ENCODE peak calls at places on chromosome 11, in nine cellular contexts. C is mammary epithelial cell; D is NCI-H1105 treated with DMSO at 0.1 percent for 48 hours; M is pancreas; Q is EH; X is Ammon's horn; V is COR-L47; F is stimulated activated CD4-positive, alpha-beta T cell treated with anti-CD3 and anti-CD28 coated beads, TNF-alpha, amount 100 ng/mL, for 48 hours; W is activated CD4-positive, alpha-beta T cell treated with anti-CD3 and anti-CD28 coated beads, Interleukin-2, amount 10 ng/mL, durations not matched to agents 7 days and 5 days. H is an unnamed sample.

GRCh38 chr11:130916238-130916855 is at the start of gene SNX19:
- DNase-seq in C (peak), D (peak), M (peak), Q (peak), X (peak), V (peak), F (peak), W (peak), H (no peak)

GRCh38 chr11:25769287-25769686 is 562.6 kb upstream of the ANO3 start:
- DNase-seq in C (no peak), D (no peak), M (no peak), Q (no peak), X (no peak), V (no peak), F (no peak), W (no peak), H (no peak)

GRCh38 chr11:27370374-27370773 is 7.4 kb upstream of the CCDC34 start:
- DNase-seq in C (no peak), D (no peak), M (no peak), Q (no peak), X (no peak), V (peak), F (no peak), W (no peak), H (no peak)

GRCh38 chr11:102427068-102427467 is 25.5 kb downstream of the TMEM123 start:
- DNase-seq in C (no peak), D (no peak), M (no peak), Q (no peak), X (peak), V (no peak), F (no peak), W (no peak), H (no peak)

GRCh38 chr11:78008174-78008573 is 13.7 kb upstream of the INTS4 start:
- DNase-seq in C (no peak), D (no peak), M (no peak), Q (no peak), X (no peak), V (no peak), F (no peak), W (no peak), H (no peak)

GRCh38 chr11:34274712-34275398 is 83.0 kb downstream of the ABTB2 start:
- DNase-seq in C (peak), D (no peak), M (peak), Q (peak), X (peak), V (no peak), F (no peak), W (no peak), H (no peak)

GRCh38 chr11:17075506-17075905 is 2.0 kb downstream of the RPS13 start:
- DNase-seq in C (no peak), D (no peak), M (no peak), Q (no peak), X (no peak), V (no peak), F (no peak), W (no peak), H (no peak)

GRCh38 chr11:110356769-110357671 is 60.6 kb upstream of the RDX start:
- DNase-seq in C (peak), D (no peak), M (no peak), Q (peak), X (no peak), V (no peak), F (no peak), W (no peak), H (no peak)

GRCh38 chr11:67605231-67606011 is 1.3 kb upstream of the NDUFV1 start:
- DNase-seq in C (no peak), D (no peak), M (no peak), Q (no peak), X (no peak), V (no peak), F (no peak), W (no peak), H (no peak)

GRCh38 chr11:114229062-114229450 is 67.1 kb upstream of the NNMT start:
- DNase-seq in C (no peak), D (no peak), M (no peak), Q (no peak), X (peak), V (no peak), F (no peak), W (no peak), H (no peak)

GRCh38 chr11:67372232-67372992 is 986 bp downstream of the CLCF1 start:
- DNase-seq in C (no peak), D (no peak), M (no peak), Q (no peak), X (no peak), V (no peak), F (no peak), W (no peak), H (no peak)

H was measured in glomerular endothelial cell.